ENCODE peak calls at places on chromosome 3, in eight cellular contexts. N, M, G, W, O, E, L and R are unnamed samples.

GRCh38 chr3:131338948-131339640 is 42.5 kb upstream of the NUDT16 start:
- DNase-seq in W (no peak), L (no peak), O (no peak), E (no peak), N (no peak), M (no peak), G (no peak), R (no peak)

GRCh38 chr3:5217824-5218595 is 30.5 kb downstream of the EDEM1 start:
- DNase-seq in G (no peak), O (no peak), N (no peak), L (no peak), E (no peak), W (no peak), M (no peak), R (no peak)

GRCh38 chr3:39592306-39592705 is 124.8 kb downstream of the MOBP start:
- DNase-seq in N (no peak), E (no peak), W (no peak), L (no peak), G (no peak), O (no peak), M (no peak), R (no peak)

GRCh38 chr3:160754371-160754854 is 1.6 kb upstream of the PPM1L start:
- DNase-seq in O (peak; percentile 72), N (no peak), L (no peak), E (peak; percentile 79), M (peak; percentile 32), W (peak; percentile 39), G (no peak), R (peak; percentile 50)

GRCh38 chr3:150599611-150600297 is 3.4 kb upstream of the SELENOT start:
- DNase-seq in L (no peak), G (peak; percentile 64), M (no peak), N (no peak), O (peak; percentile 67), E (no peak), W (no peak), R (no peak)

GRCh38 chr3:186613637-186614265 is 891 bp downstream of the AHSG start:
- DNase-seq in O (no peak), N (no peak), G (no peak), L (no peak), W (no peak), E (no peak), M (no peak), R (no peak)

GRCh38 chr3:184347321-184348056 is 10.1 kb downstream of the FAM131A start:
- DNase-seq in W (no peak), L (no peak), O (no peak), M (no peak), E (no peak), G (no peak), N (no peak), R (no peak)

GRCh38 chr3:58529516-58530353 is 7.3 kb downstream of the ACOX2 start:
- DNase-seq in E (no peak), W (no peak), N (no peak), O (peak; percentile 90), L (no peak), M (no peak), G (peak; percentile 27), R (no peak)

GRCh38 chr3:54120657-54121403 is 1.5 kb upstream of the CACNA2D3 start:
- DNase-seq in O (peak; percentile 81), N (no peak), W (no peak), E (no peak), M (peak; percentile 27), G (no peak), L (no peak), R (no peak)

GRCh38 chr3:42702066-42702951 is at the start of gene HHATL:
- DNase-seq in G (no peak), M (peak; percentile 20), E (no peak), N (no peak), W (no peak), L (no peak), O (no peak), R (no peak)

GRCh38 chr3:121545049-121545563 is 682 bp downstream of the POLQ start:
- DNase-seq in E (no peak), W (no peak), N (no peak), L (no peak), M (no peak), O (peak; percentile 33), G (no peak), R (no peak)

GRCh38 chr3:18987862-18988447 is 160.4 kb upstream of the KCNH8 start:
- DNase-seq in O (no peak), N (no peak), W (no peak), E (no peak), M (peak; percentile 27), G (no peak), L (no peak), R (no peak)

GRCh38 chr3:185365281-185366211 is 2.6 kb downstream of the MAP3K13 start:
- DNase-seq in W (no peak), N (no peak), O (no peak), E (no peak), M (peak; percentile 59), L (no peak), G (no peak), R (peak; percentile 59)

GRCh38 chr3:151593923-151594322 is 133.1 kb upstream of the IGSF10 start:
- DNase-seq in N (no peak), O (no peak), M (no peak), E (no peak), L (no peak), G (no peak), W (no peak), R (no peak)

GRCh38 chr3:107612581-107613182 is 89.9 kb downstream of the BBX start:
- DNase-seq in E (no peak), M (no peak), L (no peak), N (no peak), G (no peak), W (no peak), O (no peak), R (no peak)

DNA sequence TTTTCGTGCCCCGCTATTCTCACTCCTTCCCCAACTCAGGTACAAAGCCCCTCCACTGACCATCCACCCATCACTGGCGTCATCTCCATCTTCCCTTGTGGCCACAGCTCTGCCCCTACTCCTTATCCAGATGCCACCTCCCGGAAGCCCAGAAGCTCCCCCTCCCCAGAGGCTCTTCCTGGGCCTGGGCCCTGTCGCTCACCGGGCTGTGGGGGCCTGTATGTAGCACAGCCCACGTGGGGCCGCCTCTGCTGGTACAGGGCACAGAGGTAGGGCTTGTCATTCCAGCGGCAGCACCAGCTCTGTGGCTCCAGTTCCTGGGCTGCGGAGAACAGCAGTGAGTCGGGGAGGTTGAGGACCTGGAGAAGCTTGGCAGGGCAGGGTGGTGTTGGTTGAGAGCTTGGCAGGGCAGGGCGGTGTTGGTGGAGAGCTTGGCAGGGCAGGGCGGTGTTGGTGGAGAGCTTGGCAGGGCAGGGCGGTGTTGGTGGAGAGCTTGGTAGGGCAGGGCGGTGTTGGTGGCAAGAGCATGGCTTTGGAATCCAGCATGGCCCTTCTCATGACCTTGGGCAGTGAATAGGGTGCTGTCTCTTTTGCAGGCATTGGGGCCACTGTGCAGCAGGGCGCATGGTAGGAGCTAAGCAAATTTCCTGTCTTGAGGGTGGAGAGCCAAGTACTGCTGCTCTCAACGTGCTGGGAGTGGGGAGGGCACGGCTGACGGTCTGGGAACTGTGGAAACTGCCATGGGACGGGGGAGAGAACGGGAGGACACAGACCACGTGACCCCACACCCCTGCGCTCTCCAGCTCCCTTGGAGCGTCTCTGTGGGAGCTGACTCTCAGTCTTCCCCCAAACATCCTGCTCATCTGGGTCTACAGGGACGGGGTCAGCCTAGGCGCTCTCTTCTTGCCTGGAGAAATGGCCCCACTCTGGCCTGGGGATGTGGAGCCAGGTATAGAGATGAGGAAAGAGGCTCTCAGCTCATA is 43.4 kb downstream of the MUC20 start:
- DNase-seq in N (peak; percentile 58), G (no peak), M (no peak), W (no peak), E (peak; percentile 57), O (no peak), L (no peak), R (peak; percentile 27)
- TF ChIP-seq CTCF in N (no peak), G (no peak), M (no peak), W (no peak), E (no peak), O (no peak), L (no peak), R (no peak)

DNA sequence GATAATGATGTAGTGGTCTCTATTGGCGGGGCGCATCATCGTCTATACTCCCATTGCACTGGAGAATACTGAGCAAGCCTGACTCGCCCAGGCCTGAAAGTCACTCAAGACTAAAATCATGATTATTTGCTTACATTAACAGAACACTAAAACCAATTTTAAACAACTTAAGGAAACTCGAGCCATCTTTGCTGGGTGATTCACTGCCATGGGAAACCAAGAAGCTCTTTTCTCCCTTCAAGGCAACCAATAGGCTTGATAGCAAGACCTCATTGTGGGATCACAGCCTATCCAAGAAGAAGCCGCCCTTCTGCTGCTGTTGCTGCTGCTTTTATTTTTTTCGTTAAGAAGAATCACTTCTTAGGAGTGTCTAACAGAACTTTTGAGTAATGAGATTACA is 479.4 kb downstream of the FOXP1 start:
- DNase-seq in M (no peak), N (no peak), E (no peak), G (no peak), L (no peak), W (no peak), O (no peak), R (no peak)
- H3K4me1 ChIP-seq in M (peaks cover 99% of the 10 kb centered on the region), N (peaks cover 12% of the 10 kb centered on the region), E (peaks cover 41% of the 10 kb centered on the region), G (no peaks in the 10 kb centered on the region), L (no peaks in the 10 kb centered on the region), W (peaks cover 85% of the 10 kb centered on the region), O (no peaks in the 10 kb centered on the region), R (peaks cover 28% of the 10 kb centered on the region)

DNA sequence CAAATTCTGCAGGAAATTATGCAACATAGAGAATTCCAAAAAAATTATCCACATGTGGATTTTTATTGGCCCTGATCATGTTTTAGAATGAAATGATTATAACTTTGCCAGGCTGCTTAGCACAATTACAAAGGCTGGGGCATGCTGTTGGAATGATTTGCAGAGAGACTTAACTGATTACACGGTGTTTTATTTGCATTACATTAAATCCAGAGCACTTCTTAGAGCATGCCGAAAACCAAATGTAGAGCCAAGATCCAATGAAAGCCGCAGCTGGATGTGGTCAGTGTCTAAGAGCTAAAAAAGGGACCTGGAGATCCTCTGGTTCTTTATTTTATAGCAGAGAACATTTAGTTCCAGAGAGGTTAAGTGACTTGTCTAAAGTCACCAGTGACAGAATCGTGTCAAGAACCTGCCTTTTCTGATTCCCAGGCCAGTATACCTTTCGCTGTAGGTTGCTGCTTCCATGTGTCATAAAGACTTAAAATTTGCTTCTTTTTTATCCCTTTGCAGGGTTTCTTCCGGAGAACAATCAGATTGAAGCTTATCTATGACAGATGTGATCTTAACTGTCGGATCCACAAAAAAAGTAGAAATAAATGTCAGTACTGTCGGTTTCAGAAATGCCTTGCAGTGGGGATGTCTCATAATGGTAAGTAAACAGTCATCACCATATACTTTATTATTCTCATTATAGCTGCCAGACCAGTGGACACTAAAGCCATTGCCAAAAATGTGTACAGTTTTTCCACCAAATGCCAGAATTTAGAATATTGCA is 92.0 kb upstream of the TSEN2 start:
- DNase-seq in L (no peak), E (no peak), W (no peak), O (no peak), G (no peak), M (no peak), N (no peak), R (no peak)
- TF ChIP-seq POLR2AphosphoS5 in L (no peak), E (no peak), W (no peak), O (no peak), G (no peak), M (no peak), N (no peak), R (no peak)

GRCh38 chr3:175443682-175444081 is 584.5 kb downstream of the NAALADL2 start:
- DNase-seq in O (no peak), N (no peak), M (no peak), G (no peak), E (no peak), W (no peak), L (no peak), R (no peak)

GRCh38 chr3:175445741-175446140 is 586.6 kb downstream of the NAALADL2 start:
- DNase-seq in M (no peak), O (no peak), L (no peak), G (no peak), E (no peak), W (no peak), N (no peak), R (no peak)
- TF ChIP-seq CTCF in M (no peak), O (no peak), L (no peak), G (no peak), E (no peak), W (no peak), N (no peak), R (no peak)